ENCODE peak calls at places on chromosomes 3 and 15, in ten cellular contexts. I is left cardiac atrium, U is nephron progenitor cell, N is ACHN, A is GM04503, Y is amygdala, B is NCI-H2171, C is GM04504, L is cardiac fibroblast, M is B cell. X is an unnamed sample.

GRCh38 chr3:25872200-25872877 is 82.4 kb downstream of the OXSM start:
- DNase-seq in I (no peak), Y (no peak), C (no peak), A (no peak), L (no peak), B (no peak), M (no peak), U (no peak), N (no peak), X (no peak)

GRCh38 chr3:62553811-62554210 is 180.5 kb upstream of the FEZF2 start:
- DNase-seq in A (no peak), C (no peak), B (no peak), U (no peak), Y (no peak), N (peak; percentile 14), L (no peak), I (no peak), M (no peak), X (no peak)

GRCh38 chr3:67362686-67363085 is 291.7 kb downstream of the SUCLG2 start:
- DNase-seq in L (no peak), B (no peak), C (no peak), Y (no peak), I (no peak), U (peak; percentile 3), M (no peak), N (no peak), A (no peak), X (no peak)

GRCh38 chr3:183182732-183183610 is 20.4 kb upstream of the LAMP3 start:
- DNase-seq in C (no peak), A (no peak), M (no peak), U (no peak), I (no peak), Y (no peak), L (peak; percentile 13), N (no peak), B (no peak), X (no peak)

GRCh38 chr3:44509393-44509921 is 32.0 kb upstream of the ZNF445 start:
- DNase-seq in B (no peak), U (no peak), Y (no peak), N (no peak), A (no peak), L (peak; percentile 8), M (no peak), I (no peak), C (no peak), X (no peak)

GRCh38 chr3:59052803-59053411 is 3.1 kb upstream of the CFAP20DC start:
- DNase-seq in N (peak; percentile 53), B (no peak), M (peak; percentile 48), Y (no peak), C (no peak), I (no peak), A (peak; percentile 10), L (peak; percentile 74), U (no peak), X (peak; percentile 15)

GRCh38 chr3:87175662-87176230 is 51.4 kb upstream of the CHMP2B start:
- DNase-seq in L (no peak), N (no peak), U (no peak), A (no peak), I (no peak), Y (no peak), C (no peak), M (no peak), B (no peak), X (no peak)

GRCh38 chr3:30649572-30650310 is 43.3 kb downstream of the TGFBR2 start:
- DNase-seq in B (no peak), N (no peak), M (peak; percentile 69), C (no peak), I (no peak), Y (no peak), U (no peak), A (peak; percentile 34), L (peak; percentile 86), X (no peak)

GRCh38 chr15:51108933-51109550 is 14.3 kb upstream of the TNFAIP8L3 start:
- DNase-seq in U (no peak), L (peak; percentile 88), B (no peak), C (peak; percentile 52), N (no peak), Y (no peak), A (peak; percentile 73), M (no peak), I (no peak), X (peak; percentile 81)

GRCh38 chr3:13507791-13508339 is 27.8 kb downstream of the HDAC11 start:
- DNase-seq in C (peak; percentile 35), M (no peak), I (no peak), Y (no peak), N (no peak), L (no peak), B (no peak), A (no peak), U (peak; percentile 51), X (no peak)

GRCh38 chr3:148269816-148270215 is 427.9 kb upstream of the AGTR1 start:
- DNase-seq in Y (no peak), L (peak; percentile 10), N (no peak), U (no peak), M (no peak), A (no peak), C (no peak), I (no peak), B (no peak), X (no peak)

GRCh38 chr3:95312650-95313049 is 1249.8 kb downstream of the NSUN3 start:
- DNase-seq in A (no peak), I (no peak), U (no peak), L (no peak), M (no peak), Y (no peak), C (no peak), N (no peak), B (no peak), X (no peak)

GRCh38 chr15:77112819-77113569 is 42.1 kb upstream of the TSPAN3 start:
- DNase-seq in B (no peak), I (no peak), Y (no peak), M (no peak), U (no peak), C (no peak), L (no peak), A (no peak), N (no peak), X (no peak)

GRCh38 chr3:196287066-196287404 is 491 bp downstream of the PCYT1A start:
- DNase-seq in C (no peak), U (no peak), N (peak; percentile 18), I (no peak), M (no peak), L (peak; percentile 36), Y (no peak), B (no peak), A (no peak), X (no peak)

GRCh38 chr3:11698326-11699082 is 54.8 kb upstream of the VGLL4 start:
- DNase-seq in A (no peak), L (peak; percentile 14), M (no peak), C (no peak), I (no peak), Y (no peak), N (no peak), U (no peak), B (no peak), X (no peak)

GRCh38 chr15:79769081-79769481 is 127.7 kb downstream of the MTHFS start:
- DNase-seq in B (no peak), M (peak; percentile 7), A (peak; percentile 6), I (no peak), Y (no peak), U (no peak), L (peak; percentile 9), C (no peak), N (peak; percentile 16), X (no peak)

GRCh38 chr3:172221550-172221949 is 182.2 kb downstream of the FNDC3B start:
- DNase-seq in A (peak; percentile 75), I (no peak), C (peak; percentile 70), N (no peak), Y (no peak), U (no peak), B (no peak), M (no peak), L (peak; percentile 89), X (no peak)

GRCh38 chr15:73983211-73983727 is 8.8 kb downstream of the STOML1 start:
- DNase-seq in I (peak; percentile 83), A (peak; percentile 48), Y (no peak), L (peak; percentile 83), B (peak; percentile 85), C (peak; percentile 68), N (peak; percentile 85), M (no peak), U (no peak), X (no peak)

GRCh38 chr3:53109190-53109589 is 21.0 kb downstream of the RFT1 start:
- DNase-seq in C (peak; percentile 45), M (no peak), I (no peak), B (no peak), L (peak; percentile 83), N (peak; percentile 43), A (no peak), U (no peak), Y (no peak), X (peak; percentile 68)

GRCh38 chr3:169661567-169662214 is 1.8 kb downstream of the MECOM start:
- DNase-seq in C (no peak), A (no peak), M (peak; percentile 46), L (peak; percentile 62), B (no peak), Y (no peak), U (peak; percentile 56), I (peak; percentile 62), N (peak; percentile 40), X (no peak)

GRCh38 chr3:61625429-61625828 is 64.1 kb downstream of the PTPRG start:
- DNase-seq in C (no peak), U (no peak), B (no peak), A (no peak), Y (no peak), L (no peak), I (no peak), N (no peak), M (no peak), X (no peak)

GRCh38 chr15:78565951-78566774 is 843 bp downstream of the CHRNA5 start:
- DNase-seq in U (peak; percentile 26), M (peak; percentile 26), B (peak; percentile 44), N (peak; percentile 54), L (peak; percentile 15), A (no peak), I (no peak), Y (no peak), C (no peak), X (no peak)

GRCh38 chr3:10356461-10356897 is 35.6 kb upstream of the SEC13 start:
- DNase-seq in Y (no peak), N (no peak), B (no peak), C (no peak), M (no peak), A (no peak), I (no peak), U (no peak), L (peak; percentile 48), X (no peak)

GRCh38 chr3:61194892-61195538 is 56.2 kb downstream of the FHIT start:
- DNase-seq in C (no peak), L (no peak), Y (no peak), N (peak; percentile 15), B (no peak), I (no peak), M (no peak), U (no peak), A (no peak), X (no peak)

GRCh38 chr15:40338921-40339620 is 1.7 kb downstream of the CCDC9B start:
- DNase-seq in A (peak; percentile 85), B (no peak), C (peak; percentile 84), U (no peak), Y (peak; percentile 20), M (no peak), L (peak; percentile 95), N (peak; percentile 92), I (peak; percentile 56), X (no peak)

GRCh38 chr3:9183011-9183410 is 66.4 kb downstream of the SRGAP3 start:
- DNase-seq in N (no peak), Y (no peak), U (no peak), A (no peak), M (no peak), I (no peak), C (no peak), L (no peak), B (no peak), X (no peak)

GRCh38 chr15:96342611-96343528 is 12.4 kb downstream of the NR2F2 start:
- DNase-seq in M (no peak), A (no peak), U (peak; percentile 35), L (peak; percentile 63), B (no peak), Y (no peak), C (no peak), I (no peak), N (no peak), X (no peak)

GRCh38 chr3:68447885-68448284 is 484.5 kb downstream of the TAFA4 start:
- DNase-seq in B (no peak), C (no peak), I (no peak), N (no peak), A (no peak), Y (no peak), M (no peak), U (peak; percentile 2), L (no peak), X (no peak)